ENCODE peak calls at places on chromosome 2, in nine cellular contexts. V, O, P, E, I, C, G, N and M are unnamed samples.

GRCh38 chr2:19682493-19682892 is 219.3 kb downstream of the TTC32 start:
- DNase-seq in P (no peak), C (no peak), E (no peak), G (no peak), O (no peak), I (no peak), V (no peak), N (no peak), M (no peak)

GRCh38 chr2:169916623-169917022 is 89.4 kb downstream of the UBR3 start:
- DNase-seq in V (no peak), P (no peak), O (no peak), C (no peak), E (no peak), I (no peak), G (no peak), N (no peak), M (no peak)

GRCh38 chr2:31973665-31974064 is 37.1 kb downstream of the MEMO1 start:
- DNase-seq in O (no peak), C (no peak), E (no peak), P (no peak), V (peak; percentile 39), I (no peak), N (no peak), G (no peak), M (no peak)

GRCh38 chr2:128091691-128092050 is 671 bp downstream of the UGGT1 start:
- DNase-seq in N (no peak), I (no peak), O (no peak), C (no peak), G (peak; percentile 6), E (no peak), V (peak; percentile 46), P (no peak), M (no peak)

GRCh38 chr2:242075683-242076082 is 206.2 kb downstream of the RTP5 start:
- DNase-seq in O (no peak), I (no peak), C (peak; percentile 75), P (no peak), N (no peak), V (peak; percentile 50), E (no peak), G (peak; percentile 56), M (peak; percentile 86)

GRCh38 chr2:152716805-152717241 is 438 bp downstream of the PRPF40A start:
- DNase-seq in P (peak; percentile 24), V (peak; percentile 30), C (peak; percentile 12), G (peak; percentile 6), E (peak; percentile 44), I (no peak), N (peak; percentile 14), O (no peak), M (peak; percentile 43)

GRCh38 chr2:78614747-78615146 is 410.8 kb upstream of the REG3G start:
- DNase-seq in E (no peak), N (no peak), V (no peak), O (no peak), C (no peak), G (no peak), I (no peak), P (no peak), M (no peak)

GRCh38 chr2:225994748-225995405 is 595.4 kb downstream of the NYAP2 start:
- DNase-seq in O (no peak), C (no peak), N (no peak), P (no peak), E (no peak), V (peak; percentile 63), G (peak; percentile 45), I (peak; percentile 47), M (no peak)

GRCh38 chr2:121099329-121100318 is 185.4 kb downstream of the TFCP2L1 start:
- DNase-seq in O (no peak), V (no peak), I (no peak), C (no peak), G (no peak), P (peak; percentile 22), E (no peak), N (peak; percentile 52), M (peak; percentile 50)

GRCh38 chr2:228735697-228736096 is 535.4 kb downstream of the PID1 start:
- DNase-seq in E (no peak), N (no peak), I (no peak), P (no peak), O (no peak), C (no peak), G (no peak), V (no peak), M (no peak)